ENCODE peak calls at places on chromosomes 13 and 19, in seven cellular contexts. H is heart right ventricle, P is Peyer's patch, T is gastrocnemius medialis, O is spleen, J is mammary epithelial cell, C is uterus. I is an unnamed sample. For H3K36me3, the result is how much of the 10 kb centered on the place peaks cover.

GRCh38 chr19:52188822-52189744 is 769 bp upstream of the PPP2R1A start:
- DNase-seq in H (no peak), T (no peak), C (no peak), P (peak), O (peak), J (no peak), I (no peak)

GRCh38 chr19:18216789-18217188 is 9.4 kb downstream of the PDE4C start:
- DNase-seq in P (no peak), C (no peak), O (no peak), T (no peak), H (no peak), J (no peak), I (no peak)

GRCh38 chr19:42172261-42172660 is 40.0 kb upstream of the POU2F2 start:
- DNase-seq in P (no peak), O (no peak), H (no peak), T (no peak), C (no peak), J (no peak), I (no peak)

GRCh38 chr19:38211206-38211605 is 12.8 kb downstream of the DPF1 start:
- DNase-seq in C (peak), J (no peak), H (no peak), P (no peak), T (no peak), O (no peak), I (no peak)

GRCh38 chr13:48142437-48142836 is 47.5 kb upstream of the MED4 start:
- DNase-seq in C (no peak), O (no peak), J (no peak), T (no peak), H (no peak), P (no peak), I (no peak)

GRCh38 chr19:31718041-31718440 is 368.8 kb upstream of the TSHZ3 start:
- DNase-seq in T (no peak), C (no peak), H (no peak), J (peak), O (no peak), P (no peak), I (no peak)

GRCh38 chr13:113879506-113880360 is 15.9 kb upstream of the GAS6 start:
- DNase-seq in T (no peak), H (no peak), J (no peak), C (no peak), P (no peak), O (no peak), I (no peak)

GRCh38 chr19:30144242-30144758 is 202.3 kb downstream of the URI1 start:
- DNase-seq in O (peak), H (no peak), C (no peak), J (no peak), T (no peak), P (no peak), I (no peak)

GRCh38 chr13:32135655-32136054 is 104.1 kb downstream of the FRY start:
- DNase-seq in H (no peak), T (no peak), P (no peak), C (no peak), J (peak), O (no peak), I (no peak)

GRCh38 chr19:4380254-4380727 is 20.1 kb downstream of the SH3GL1 start:
- DNase-seq in C (peak), H (peak), T (no peak), J (peak), O (peak), P (no peak), I (no peak)

GRCh38 chr13:30362869-30363268 is 55.5 kb upstream of the KATNAL1 start:
- DNase-seq in T (no peak), C (peak), H (no peak), P (no peak), O (no peak), J (no peak), I (no peak)

GRCh38 chr19:17184381-17184841 is 30.7 kb upstream of the USE1 start:
- DNase-seq in H (no peak), P (no peak), C (no peak), J (no peak), T (no peak), O (peak), I (no peak)

GRCh38 chr13:85367887-85368286 is 431.3 kb downstream of the SLITRK6 start:
- DNase-seq in O (no peak), C (no peak), T (no peak), H (no peak), J (no peak), P (no peak), I (no peak)

GRCh38 chr19:47240996-47241918 is 10.3 kb upstream of the BBC3 start:
- DNase-seq in O (peak), H (peak), J (peak), C (peak), P (peak), T (no peak), I (peak)

GRCh38 chr13:98795220-98795619 is 42.7 kb upstream of the SLC15A1 start:
- DNase-seq in J (no peak), H (no peak), O (no peak), T (no peak), P (no peak), C (no peak), I (no peak)

GRCh38 chr13:94613051-94613450 is 11.4 kb downstream of the GPR180 start:
- DNase-seq in T (no peak), H (no peak), J (no peak), O (no peak), C (no peak), P (no peak), I (no peak)

GRCh38 chr13:111909971-111910671 is 156.8 kb upstream of the SOX1 start:
- DNase-seq in C (no peak), T (no peak), O (peak), J (no peak), P (peak), H (no peak), I (peak)

GRCh38 chr19:2084993-2085720 is 11.0 kb downstream of the MOB3A start:
- DNase-seq in H (peak), J (peak), C (no peak), O (peak), P (peak), T (no peak), I (peak)

GRCh38 chr19:38496603-38497487 is 63.4 kb downstream of the RYR1 start:
- DNase-seq in O (no peak), C (peak), H (peak), P (no peak), J (no peak), T (no peak), I (no peak)

GRCh38 chr13:97125810-97126738 is 96.1 kb upstream of the MBNL2 start:
- DNase-seq in T (peak), O (no peak), J (peak), P (no peak), C (peak), H (no peak), I (peak)
- TF ChIP-seq CTCF in T (no peak), O (no peak), J (no peak), P (no peak), C (no peak), H (no peak), I (no peak)

GRCh38 chr13:59367467-59367866 is 796.3 kb downstream of the DIAPH3 start:
- DNase-seq in T (no peak), H (no peak), O (no peak), J (no peak), C (no peak), P (no peak), I (no peak)
- H3K27ac ChIP-seq in T (no peak), H (no peak), O (peak), J (no peak), C (no peak), P (no peak), I (no peak)

GRCh38 chr13:25267715-25268114 is 19.6 kb downstream of the MTMR6 start:
- DNase-seq in J (no peak), T (no peak), O (no peak), C (no peak), H (no peak), P (no peak), I (no peak)

GRCh38 chr13:25262261-25262660 is 25.0 kb downstream of the MTMR6 start:
- DNase-seq in P (no peak), T (no peak), C (no peak), H (no peak), O (no peak), J (no peak), I (no peak)
- H3K36me3 ChIP-seq in P (under half), T (half or more), C (under half), H (under half), O (half or more), J (under half), I (under half)

DNA sequence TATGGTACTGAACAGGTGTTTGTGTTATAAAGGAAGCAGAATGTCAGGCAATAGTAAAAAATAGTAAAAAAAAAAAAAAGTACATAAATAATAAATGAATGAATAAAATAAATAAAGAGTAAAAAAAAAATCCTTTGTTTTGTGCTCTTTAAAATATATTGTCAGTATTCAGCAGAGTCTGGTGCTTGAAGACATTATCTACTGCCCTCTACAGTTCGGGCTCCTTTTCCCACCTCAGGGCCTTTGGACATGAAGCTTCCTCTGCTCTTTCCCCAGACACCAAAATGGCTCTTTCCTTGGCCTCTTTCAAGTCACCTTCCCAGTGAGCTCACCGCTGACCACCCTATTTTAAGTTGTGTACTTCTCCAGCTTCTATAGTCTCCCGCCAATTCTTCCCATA is 137.5 kb downstream of the TNFRSF19 start:
- DNase-seq in O (no peak), H (no peak), T (no peak), C (no peak), P (no peak), J (no peak), I (no peak)
- TF ChIP-seq CTCF in O (no peak), H (peak), T (no peak), C (no peak), P (no peak), J (peak), I (no peak)

I was measured in lung.